ENCODE peak calls at places on chromosomes 12 and 14, in five cellular contexts. Z is HL-60; W is kidney; B is aorta; U is naive thymus-derived CD4-positive, alpha-beta T cell. X is an unnamed sample.
A peak's percentile ranks its signal among the peaks of the same experiment; 100 is the strongest.

GRCh38 chr12:117707861-117708260 is 260.9 kb downstream of the KSR2 start:
- DNase-seq in B (no peak), Z (no peak), W (no peak), U (no peak), X (no peak)

GRCh38 chr12:6787309-6787708 is 2.0 kb upstream of the CD4 start:
- DNase-seq in B (no peak), W (no peak), Z (no peak), U (no peak), X (no peak)

GRCh38 chr12:55720894-55721444 is 776 bp downstream of the RDH5 start:
- DNase-seq in Z (peak; percentile 94), U (no peak), B (peak; percentile 94), W (peak; percentile 87), X (peak; percentile 94)

GRCh38 chr14:74019408-74019714 is 212 bp downstream of the BBOF1 start:
- DNase-seq in U (no peak), W (no peak), B (no peak), Z (no peak), X (no peak)

GRCh38 chr12:3545121-3545796 is 54.3 kb downstream of the PRMT8 start:
- DNase-seq in W (no peak), U (no peak), B (no peak), Z (no peak), X (no peak)

GRCh38 chr12:27193106-27193505 is 51.0 kb upstream of the STK38L start:
- DNase-seq in B (no peak), W (no peak), U (no peak), Z (no peak), X (peak; percentile 60)

GRCh38 chr14:95979339-95980042 is 59.7 kb upstream of the C14orf132 start:
- DNase-seq in W (no peak), Z (no peak), B (no peak), U (no peak), X (no peak)

GRCh38 chr12:89486231-89486630 is 38.4 kb downstream of the GALNT4 start:
- DNase-seq in W (no peak), B (no peak), Z (no peak), U (no peak), X (no peak)

GRCh38 chr12:44774815-44775411 is 101.2 kb downstream of the NELL2 start:
- DNase-seq in Z (no peak), B (no peak), U (peak; percentile 59), W (no peak), X (peak; percentile 5)

GRCh38 chr14:101360045-101360931 is 201.0 kb upstream of the DIO3 start:
- DNase-seq in W (no peak), U (no peak), B (peak; percentile 55), Z (no peak), X (no peak)

GRCh38 chr12:102955926-102956737 is 1.3 kb upstream of the ASCL1 start:
- DNase-seq in Z (no peak), B (no peak), W (no peak), U (no peak), X (no peak)

GRCh38 chr12:3473171-3473570 is 17.8 kb upstream of the PRMT8 start:
- DNase-seq in B (no peak), U (no peak), Z (no peak), W (no peak), X (no peak)

GRCh38 chr14:101226603-101227425 is 323.3 kb upstream of the RTL1 start:
- DNase-seq in Z (no peak), W (no peak), B (peak; percentile 36), U (peak; percentile 10), X (no peak)

GRCh38 chr12:59579616-59580015 is 16.2 kb upstream of the SLC16A7 start:
- DNase-seq in B (no peak), Z (no peak), W (no peak), U (no peak), X (no peak)

GRCh38 chr12:59699408-59700144 is 103.7 kb downstream of the SLC16A7 start:
- DNase-seq in U (no peak), B (no peak), Z (peak; percentile 26), W (no peak), X (no peak)

GRCh38 chr14:99066378-99066777 is 205.6 kb downstream of the BCL11B start:
- DNase-seq in Z (no peak), W (peak; percentile 66), B (no peak), U (no peak), X (no peak)

DNA sequence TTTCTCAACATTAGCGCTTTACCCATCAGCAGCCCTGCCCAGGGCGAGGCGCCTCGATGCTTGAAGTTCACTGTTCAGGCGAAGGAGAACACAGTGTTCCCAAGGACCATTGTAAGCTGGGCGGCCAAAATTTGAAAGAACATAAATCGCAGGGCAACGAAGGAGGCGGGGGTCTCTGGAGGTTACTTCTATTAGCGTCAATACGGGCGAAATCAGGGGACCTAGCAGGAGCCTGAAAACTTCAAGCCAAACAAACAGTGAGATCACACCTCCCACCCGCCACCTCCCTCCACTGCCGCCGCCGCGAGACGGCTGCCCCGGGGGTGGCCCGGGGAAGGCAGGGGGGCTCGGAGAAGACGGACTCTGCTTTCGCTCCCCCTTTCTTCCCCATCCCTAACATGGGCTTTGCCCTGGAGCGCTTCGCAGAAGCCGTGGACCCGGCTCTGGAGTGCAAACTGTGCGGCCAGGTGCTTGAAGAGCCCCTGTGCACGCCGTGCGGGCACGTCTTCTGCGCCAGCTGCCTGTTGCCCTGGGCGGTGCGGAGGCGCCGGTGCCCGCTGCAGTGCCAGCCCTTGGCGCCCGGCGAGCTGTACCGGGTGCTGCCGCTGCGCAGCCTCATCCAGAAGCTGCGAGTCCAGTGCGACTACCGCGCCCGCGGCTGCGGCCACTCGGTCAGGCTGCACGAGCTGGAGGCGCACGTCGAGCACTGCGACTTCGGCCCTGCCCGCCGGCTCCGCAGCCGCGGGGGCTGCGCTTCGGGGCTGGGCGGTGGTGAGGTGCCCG is at the start of gene PDZRN4:
- DNase-seq in Z (no peak), W (peak; percentile 79), B (peak; percentile 53), U (no peak), X (no peak)
- H3K27ac ChIP-seq in Z (no peak within 1 kb of the TSS), W (no peak within 1 kb of the TSS), B (peak within 1 kb of the TSS; percentile 16), U (no peak within 1 kb of the TSS), X (no peak within 1 kb of the TSS)

GRCh38 chr12:63222582-63222981 is 71.6 kb upstream of the AVPR1A start:
- DNase-seq in B (no peak), Z (no peak), W (no peak), U (no peak), X (no peak)

GRCh38 chr12:63226792-63227463 is 75.9 kb upstream of the AVPR1A start:
- DNase-seq in W (no peak), Z (no peak), U (no peak), B (no peak), X (no peak)

GRCh38 chr12:63228853-63229252 is 77.9 kb upstream of the AVPR1A start:
- DNase-seq in B (no peak), W (no peak), Z (no peak), U (no peak), X (no peak)

GRCh38 chr12:63220921-63221320 is 69.9 kb upstream of the AVPR1A start:
- DNase-seq in W (no peak), U (no peak), B (no peak), Z (no peak), X (no peak)

DNA sequence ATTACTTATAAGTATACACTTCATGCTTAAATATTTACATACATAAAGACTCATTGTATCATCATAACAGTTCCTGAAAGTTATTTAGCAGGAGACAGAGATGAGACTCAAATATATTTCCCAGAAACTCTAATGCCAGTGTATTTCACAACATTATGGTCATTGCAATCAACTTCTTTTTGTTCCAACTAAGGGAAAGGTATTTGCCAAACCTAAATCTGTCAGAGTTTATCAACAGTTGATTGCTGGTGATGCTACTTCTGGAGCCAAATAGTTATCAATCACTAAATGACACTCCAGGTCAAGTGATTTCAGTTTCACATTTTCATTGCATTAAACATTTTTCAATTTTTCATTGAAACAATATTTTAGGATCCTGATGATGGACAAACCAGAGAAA is 72.1 kb upstream of the AVPR1A start:
- DNase-seq in B (no peak), Z (no peak), U (no peak), W (no peak), X (no peak)
- H3K27ac ChIP-seq in B (no peak overlapping the region), Z (no peak overlapping the region), U (no peak overlapping the region), W (no peak overlapping the region), X (no peak overlapping the region)

GRCh38 chr14:97162621-97163020 is 365.4 kb downstream of the VRK1 start:
- DNase-seq in W (no peak), U (no peak), Z (no peak), B (no peak), X (no peak)

GRCh38 chr14:97166497-97166896 is 369.3 kb downstream of the VRK1 start:
- DNase-seq in B (no peak), U (no peak), W (no peak), Z (no peak), X (no peak)

GRCh38 chr14:97158102-97158501 is 360.9 kb downstream of the VRK1 start:
- DNase-seq in Z (no peak), B (no peak), U (no peak), W (no peak), X (no peak)

GRCh38 chr14:97159124-97159523 is 361.9 kb downstream of the VRK1 start:
- DNase-seq in W (no peak), U (no peak), B (no peak), Z (no peak), X (no peak)

DNA sequence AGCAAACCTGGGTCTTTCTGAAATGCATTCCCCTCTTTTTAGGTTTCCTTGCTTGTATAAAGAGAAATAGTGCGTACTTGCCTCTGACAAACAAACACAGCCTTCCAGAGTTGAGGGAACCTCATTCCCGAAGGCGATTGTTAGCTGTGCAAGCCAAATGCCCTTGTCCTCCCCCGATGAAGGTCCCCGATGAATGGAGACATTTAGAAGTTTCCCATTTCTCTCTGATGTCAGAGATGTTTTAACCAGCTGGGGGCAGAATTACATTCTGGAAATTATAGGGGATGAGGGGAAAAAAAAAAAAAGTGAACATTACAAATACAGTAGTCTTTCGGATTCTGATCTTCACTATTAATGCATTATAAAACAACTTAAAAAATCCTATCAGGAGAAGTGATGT is 366.8 kb downstream of the VRK1 start:
- DNase-seq in Z (no peak), W (no peak), U (no peak), B (no peak), X (no peak)
- H3K27ac ChIP-seq in Z (no peak overlapping the region), W (no peak overlapping the region), U (no peak overlapping the region), B (no peak overlapping the region), X (no peak overlapping the region)

GRCh38 chr14:31930070-31930469 is 147.0 kb upstream of the ARHGAP5 start:
- DNase-seq in W (no peak), B (no peak), Z (no peak), U (no peak), X (no peak)
- H3K27ac ChIP-seq in W (peak overlapping the region; percentile 40), B (no peak overlapping the region), Z (no peak overlapping the region), U (no peak overlapping the region), X (peak overlapping the region; percentile 38)

GRCh38 chr12:57109207-57110160 is 1.7 kb downstream of the STAT6 start:
- DNase-seq in Z (no peak), W (no peak), U (no peak), B (no peak), X (no peak)
- H3K27ac ChIP-seq in Z (peak overlapping the region; percentile 98), W (peak overlapping the region; percentile 100), U (peak overlapping the region; percentile 92), B (no peak overlapping the region), X (no peak overlapping the region)

X was measured in SJSA1.